ENCODE peak calls at places on chromosomes 1 and 21, in seven cellular contexts. S, R, Q, A, G, M and X are unnamed samples.

GRCh38 chr1:155026588-155026987 is 7.0 kb downstream of the DCST2 start:
- DNase-seq in S (peak), R (no peak), G (no peak), M (no peak), A (no peak), Q (no peak), X (no peak)

GRCh38 chr1:112772781-112773180 is 57.6 kb upstream of the PPM1J start:
- DNase-seq in G (no peak), Q (no peak), A (no peak), M (no peak), R (no peak), S (no peak), X (no peak)

GRCh38 chr1:224447971-224448370 is 13.4 kb upstream of the WDR26 start:
- DNase-seq in S (no peak), A (no peak), R (no peak), M (no peak), G (no peak), Q (no peak), X (no peak)

GRCh38 chr1:248810727-248811513 is 14.8 kb downstream of the SH3BP5L start:
- DNase-seq in S (no peak), G (no peak), M (no peak), A (peak), Q (no peak), R (no peak), X (no peak)

GRCh38 chr1:102852583-102852982 is 255.7 kb downstream of the COL11A1 start:
- DNase-seq in A (no peak), M (no peak), Q (no peak), R (no peak), G (no peak), S (peak), X (no peak)

GRCh38 chr1:14593279-14593678 is 5.2 kb upstream of the KAZN start:
- DNase-seq in A (no peak), Q (no peak), R (no peak), G (no peak), M (no peak), S (no peak), X (no peak)

GRCh38 chr1:94514095-94514727 is 27.3 kb downstream of the F3 start:
- DNase-seq in A (no peak), S (peak), M (no peak), Q (no peak), R (peak), G (no peak), X (no peak)

GRCh38 chr1:6028042-6028895 is 17.4 kb upstream of the KCNAB2 start:
- DNase-seq in S (peak), M (peak), A (peak), G (no peak), R (no peak), Q (peak), X (peak)

GRCh38 chr1:115829023-115829674 is 11.8 kb downstream of the NHLH2 start:
- DNase-seq in A (no peak), Q (no peak), R (no peak), G (peak), M (no peak), S (peak), X (peak)

DNA sequence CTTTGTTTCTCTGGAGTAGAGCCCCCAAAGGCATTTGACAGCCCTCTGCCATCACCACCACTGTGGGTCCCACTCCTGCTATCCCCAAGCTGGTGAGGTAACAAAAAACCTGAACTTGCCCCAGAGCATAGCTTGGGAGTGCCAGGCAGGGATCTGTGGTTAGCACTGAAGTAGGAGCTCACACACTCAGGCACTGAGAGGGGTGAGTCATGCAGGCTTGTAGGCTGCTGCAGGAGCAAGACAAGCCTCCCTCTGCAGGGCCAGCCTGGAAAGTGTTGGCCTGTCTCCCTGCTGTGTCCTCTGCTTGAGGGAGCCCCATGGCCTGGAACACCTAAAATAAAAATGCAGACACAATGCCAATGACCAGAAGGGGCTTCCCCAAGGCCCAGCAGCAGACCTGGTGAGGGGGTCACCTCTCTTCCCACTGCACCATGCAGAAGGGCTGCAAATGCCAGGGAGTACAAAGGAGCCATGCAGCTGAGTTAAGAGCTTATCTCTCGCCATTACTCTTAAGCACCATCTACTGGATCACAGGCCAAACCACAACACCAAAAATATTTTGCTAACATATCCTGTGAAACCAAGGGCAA is 108.9 kb upstream of the POGK start:
- DNase-seq in Q (no peak), A (no peak), R (no peak), G (no peak), S (no peak), M (no peak), X (no peak)
- TF ChIP-seq CTCF in Q (no peak), A (no peak), R (no peak), G (no peak), S (no peak), M (no peak), X (no peak)

DNA sequence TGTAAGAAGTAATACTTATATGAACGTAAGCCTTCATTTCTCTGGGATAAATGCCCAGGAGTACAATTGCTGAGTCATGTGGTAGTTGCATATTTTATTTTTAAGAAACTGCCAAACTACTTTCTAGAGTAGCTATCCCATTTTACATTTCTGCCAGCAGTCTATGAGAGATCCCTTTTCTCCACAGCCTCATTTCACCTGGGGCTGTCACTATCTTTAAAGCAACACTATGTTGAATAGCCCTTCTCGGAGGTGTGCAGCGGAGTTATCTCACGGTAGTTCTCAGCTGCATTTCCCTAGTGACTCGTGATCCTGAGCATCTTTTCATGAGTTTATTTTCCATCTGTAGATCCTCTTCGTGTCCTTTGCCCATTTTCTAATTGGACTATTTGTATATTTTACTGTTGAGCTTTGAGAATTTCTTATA is 93.4 kb downstream of the ADARB1 start:
- DNase-seq in A (no peak), S (peak), Q (no peak), R (no peak), G (no peak), M (no peak), X (no peak)
- TF ChIP-seq CTCF in A (no peak), S (no peak), Q (no peak), R (no peak), G (peak), M (no peak), X (no peak)

DNA sequence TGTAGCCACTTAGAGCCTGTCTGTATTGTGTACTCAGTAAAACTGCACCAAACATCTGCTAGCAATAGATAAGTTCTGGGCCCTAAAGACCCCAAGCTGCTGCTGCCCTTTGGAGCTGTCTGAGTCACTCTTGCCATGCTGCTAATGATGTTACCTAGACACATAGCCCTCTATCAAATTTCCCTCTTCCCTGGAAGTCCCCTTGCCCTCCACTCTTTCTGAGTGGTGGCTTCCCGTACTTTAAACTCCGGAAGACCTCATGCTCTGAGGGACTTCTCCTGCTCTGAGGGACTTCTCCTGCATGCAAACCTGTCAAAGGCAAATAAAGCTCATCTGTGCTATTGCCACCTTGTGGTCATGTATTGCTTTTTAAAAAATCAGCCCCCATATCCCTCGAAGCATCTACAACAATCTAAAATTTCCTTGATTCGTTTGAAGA is 34.0 kb downstream of the FH start:
- DNase-seq in G (no peak), S (peak), R (no peak), M (no peak), Q (no peak), A (no peak), X (no peak)
- TF ChIP-seq CTCF in G (peak), S (peak), R (peak), M (peak), Q (no peak), A (no peak), X (peak)

GRCh38 chr1:163535807-163536206 is 214.1 kb downstream of the NUF2 start:
- DNase-seq in M (no peak), Q (no peak), G (no peak), S (peak), A (no peak), R (peak), X (no peak)
- TF ChIP-seq CTCF in M (no peak), Q (no peak), G (peak), S (peak), A (no peak), R (peak), X (no peak)

DNA sequence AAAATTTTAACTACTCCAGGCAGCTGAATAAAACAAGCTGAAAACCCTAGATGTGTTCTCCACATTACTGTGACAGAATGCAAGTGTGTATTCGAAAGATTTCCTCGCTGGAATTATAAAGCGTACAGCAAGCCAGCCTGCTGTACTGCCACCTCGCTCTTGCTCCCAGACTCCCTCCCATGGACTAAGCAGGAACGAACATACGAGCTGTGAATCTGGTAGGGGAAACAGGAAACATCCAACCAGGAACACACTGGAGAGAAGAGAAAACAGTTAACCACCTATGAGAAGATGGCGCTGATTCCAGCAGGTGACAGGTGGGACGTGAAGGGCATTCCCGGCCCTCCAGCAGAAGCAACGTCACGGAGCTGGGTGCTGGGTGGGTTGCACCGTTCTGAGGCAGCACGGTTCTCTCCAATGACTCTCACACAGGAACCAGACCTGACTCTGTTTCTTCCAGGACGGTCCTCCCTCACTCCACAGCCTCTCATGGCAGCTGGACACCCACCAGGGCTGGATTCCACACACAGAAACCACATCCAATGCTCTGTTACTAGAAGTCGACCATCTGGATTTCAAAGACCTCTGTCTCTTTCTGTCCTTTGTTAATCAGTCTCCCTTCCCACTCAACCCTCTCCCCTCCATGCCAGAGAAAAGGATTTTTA is 219.2 kb downstream of the RERE start:
- DNase-seq in A (no peak), G (no peak), R (peak), Q (no peak), M (no peak), S (peak), X (no peak)
- TF ChIP-seq CTCF in A (peak), G (peak), R (peak), Q (no peak), M (no peak), S (peak), X (no peak)

GRCh38 chr21:18521204-18521603 is 117.6 kb upstream of the TMPRSS15 start:
- DNase-seq in G (no peak), A (no peak), R (peak), S (no peak), M (no peak), Q (no peak), X (no peak)

GRCh38 chr21:18517905-18518566 is 114.5 kb upstream of the TMPRSS15 start:
- DNase-seq in Q (no peak), G (no peak), R (no peak), A (no peak), M (no peak), S (no peak), X (no peak)

GRCh38 chr21:18524097-18524496 is 120.5 kb upstream of the TMPRSS15 start:
- DNase-seq in A (no peak), R (no peak), G (no peak), M (no peak), Q (no peak), S (no peak), X (no peak)

GRCh38 chr21:18522181-18522771 is 118.7 kb upstream of the TMPRSS15 start:
- DNase-seq in M (no peak), A (no peak), R (peak), G (no peak), S (no peak), Q (no peak), X (no peak)
- TF ChIP-seq CTCF in M (no peak), A (no peak), R (no peak), G (no peak), S (no peak), Q (no peak), X (no peak)

DNA sequence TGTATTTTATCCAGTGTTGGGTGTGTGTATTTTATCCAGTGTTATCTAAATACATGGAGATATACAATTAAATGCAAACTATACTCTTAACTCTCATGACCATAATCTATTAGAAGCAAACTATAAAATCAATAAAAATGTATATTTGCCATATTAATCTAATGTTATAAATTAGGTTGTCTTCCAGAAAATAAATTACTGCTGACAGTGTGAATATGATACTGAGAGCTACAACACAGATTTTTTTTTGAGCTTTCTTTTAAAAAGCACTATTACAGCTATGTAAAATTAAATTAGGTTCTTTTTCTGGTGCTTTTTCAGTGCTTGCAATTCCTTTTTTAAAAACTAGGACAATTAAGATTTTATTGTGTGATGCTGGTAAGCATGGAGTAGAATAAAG is 19.0 kb upstream of the GPR52 start:
- DNase-seq in R (no peak), M (no peak), S (no peak), A (no peak), Q (no peak), G (no peak), X (no peak)
- TF ChIP-seq CTCF in R (no peak), M (no peak), S (no peak), A (no peak), Q (no peak), G (no peak), X (no peak)

GRCh38 chr1:230215049-230215448 is 148.0 kb downstream of the GALNT2 start:
- DNase-seq in R (peak), A (no peak), S (peak), M (no peak), Q (no peak), G (no peak), X (no peak)
- TF ChIP-seq CTCF in R (peak), A (no peak), S (peak), M (no peak), Q (no peak), G (peak), X (no peak)